ENCODE peak calls at places on chromosomes 16 and 17, in ten cellular contexts. G is adrenal gland; U is GM23248; V is neuronal stem cell; X is right lobe of liver; H is Panc1; D is aorta; Y is stomach; R is spleen; A is effector memory CD4-positive, alpha-beta T cell. W is an unnamed sample. For H3K9me3 and H3K27me3, the result is how much of the 10 kb centered on the place peaks cover.

GRCh38 chr16:86093801-86094750 is 195.1 kb downstream of the IRF8 start:
- DNase-seq in U (no peak), R (peak), Y (no peak), X (peak), A (no peak), H (no peak), V (no peak), D (no peak), G (peak), W (no peak)

GRCh38 chr17:51298508-51299371 is 38.4 kb downstream of the UTP18 start:
- DNase-seq in X (no peak), H (peak), G (no peak), R (no peak), Y (no peak), V (peak), D (no peak), A (no peak), U (peak), W (peak)

GRCh38 chr17:16484445-16485169 is 7.4 kb downstream of the LRRC75A start:
- DNase-seq in H (no peak), X (no peak), D (peak), G (peak), U (no peak), R (peak), A (no peak), Y (no peak), V (no peak), W (no peak)

GRCh38 chr17:8015236-8015956 is 13.0 kb downstream of the GUCY2D start:
- DNase-seq in U (no peak), R (peak), V (no peak), X (no peak), D (no peak), A (no peak), Y (no peak), G (no peak), H (no peak), W (no peak)

GRCh38 chr16:354971-355441 is 2.5 kb upstream of the AXIN1 start:
- DNase-seq in D (no peak), Y (no peak), V (no peak), X (no peak), U (no peak), A (peak), H (no peak), G (no peak), R (peak), W (no peak)

GRCh38 chr17:82603981-82604448 is 44.2 kb downstream of the WDR45B start:
- DNase-seq in X (peak), A (peak), R (no peak), V (no peak), G (peak), D (peak), Y (peak), H (no peak), U (no peak), W (no peak)

GRCh38 chr16:27461483-27462171 is 59.7 kb downstream of the IL21R start:
- DNase-seq in D (no peak), R (peak), A (no peak), Y (no peak), U (no peak), V (no peak), G (no peak), X (no peak), H (no peak), W (no peak)

GRCh38 chr17:73293480-73293911 is 18.3 kb downstream of the CDC42EP4 start:
- DNase-seq in X (peak), A (no peak), D (peak), U (peak), H (no peak), R (no peak), V (no peak), G (peak), Y (peak), W (peak)

GRCh38 chr17:73414171-73414955 is 102.6 kb upstream of the CDC42EP4 start:
- DNase-seq in H (no peak), V (no peak), R (peak), A (no peak), X (no peak), U (no peak), G (no peak), Y (no peak), D (peak), W (no peak)

GRCh38 chr17:68491381-68491849 is 20.8 kb upstream of the PRKAR1A start:
- DNase-seq in U (no peak), R (no peak), D (peak), V (no peak), Y (no peak), G (peak), A (no peak), H (no peak), X (no peak), W (no peak)

GRCh38 chr17:47872651-47873161 is 21.7 kb upstream of the SP6 start:
- DNase-seq in X (peak), G (no peak), R (peak), U (no peak), D (no peak), Y (no peak), V (no peak), H (no peak), A (no peak), W (peak)

GRCh38 chr17:55437165-55437605 is 15.6 kb upstream of the MMD start:
- DNase-seq in D (no peak), X (no peak), Y (no peak), R (no peak), A (no peak), V (no peak), G (peak), H (no peak), U (no peak), W (no peak)

GRCh38 chr16:50305441-50306061 is 39.2 kb downstream of the ADCY7 start:
- DNase-seq in X (no peak), H (no peak), V (no peak), D (peak), U (no peak), R (peak), Y (no peak), G (peak), A (no peak), W (no peak)

GRCh38 chr17:81513669-81514484 is 1.3 kb upstream of the ACTG1 start:
- DNase-seq in V (peak), D (peak), H (no peak), R (peak), U (peak), X (peak), A (peak), Y (peak), G (peak), W (peak)

GRCh38 chr17:81710514-81711308 is 1.4 kb upstream of the SLC25A10 start:
- DNase-seq in G (no peak), U (peak), X (no peak), D (no peak), A (no peak), R (peak), V (no peak), Y (no peak), H (no peak), W (no peak)

GRCh38 chr16:85152414-85153030 is 40.2 kb upstream of the CIBAR2 start:
- DNase-seq in V (no peak), X (no peak), D (no peak), A (no peak), G (no peak), R (no peak), Y (no peak), U (no peak), H (no peak), W (peak)

GRCh38 chr16:89993377-89993776 is 25.9 kb downstream of the DBNDD1 start:
- DNase-seq in H (no peak), G (no peak), R (no peak), X (no peak), U (no peak), D (no peak), Y (no peak), A (no peak), V (no peak), W (no peak)
- H3K9me3 ChIP-seq in H (under half), G (under half), R (under half), X (under half), U (under half), D (under half), Y (under half), A (under half), V (under half), W (under half)

GRCh38 chr17:61579961-61580360 is 11.1 kb downstream of the NACA2 start:
- DNase-seq in G (no peak), H (no peak), R (no peak), Y (no peak), A (no peak), D (no peak), U (peak), X (no peak), V (no peak), W (no peak)

GRCh38 chr17:61581611-61582349 is 9.2 kb downstream of the NACA2 start:
- DNase-seq in U (no peak), H (no peak), X (no peak), V (no peak), G (no peak), R (no peak), A (no peak), D (no peak), Y (no peak), W (peak)

GRCh38 chr17:61580502-61580901 is 10.5 kb downstream of the NACA2 start:
- DNase-seq in V (no peak), G (no peak), R (no peak), X (no peak), Y (no peak), U (no peak), D (no peak), H (no peak), A (no peak), W (no peak)

GRCh38 chr17:61578645-61579044 is 12.4 kb downstream of the NACA2 start:
- DNase-seq in G (no peak), R (no peak), V (no peak), X (no peak), D (no peak), Y (no peak), H (no peak), A (no peak), U (no peak), W (no peak)

GRCh38 chr17:61579382-61579781 is 11.6 kb downstream of the NACA2 start:
- DNase-seq in X (no peak), G (no peak), D (no peak), A (no peak), U (no peak), V (no peak), R (no peak), H (no peak), Y (no peak), W (no peak)
- H3K27me3 ChIP-seq in X (under half), G (under half), D (under half), A (under half), U (under half), V (under half), R (under half), H (under half), Y (under half), W (under half)

GRCh38 chr16:35234679-35235078 is 1775.3 kb downstream of the TP53TG3F start:
- DNase-seq in V (no peak), X (no peak), D (no peak), H (no peak), R (no peak), G (no peak), Y (no peak), U (no peak), A (no peak), W (no peak)
- H3K9me3 ChIP-seq in V (under half), X (under half), D (under half), H (under half), R (half or more), G (under half), Y (under half), U (under half), A (under half), W (under half)

GRCh38 chr16:82404586-82405315 is 222.0 kb upstream of the CDH13 start:
- DNase-seq in A (no peak), G (no peak), U (no peak), R (no peak), H (no peak), Y (no peak), X (no peak), D (no peak), V (no peak), W (no peak)
- H3K27me3 ChIP-seq in A (under half), G (under half), U (under half), R (under half), H (under half), Y (under half), X (under half), D (under half), V (under half), W (under half)

GRCh38 chr16:35743101-35743692 is 2283.8 kb downstream of the TP53TG3F start:
- DNase-seq in H (no peak), Y (no peak), D (no peak), V (no peak), U (no peak), A (no peak), R (no peak), X (no peak), G (no peak), W (no peak)

GRCh38 chr16:35745191-35745590 is 2285.8 kb downstream of the TP53TG3F start:
- DNase-seq in X (no peak), D (no peak), V (no peak), R (no peak), Y (no peak), H (no peak), G (no peak), U (no peak), A (no peak), W (no peak)

GRCh38 chr16:35744716-35745115 is 2285.3 kb downstream of the TP53TG3F start:
- DNase-seq in A (no peak), X (no peak), G (no peak), V (no peak), R (no peak), Y (no peak), D (no peak), H (no peak), U (no peak), W (no peak)

GRCh38 chr16:35745821-35746248 is 2286.4 kb downstream of the TP53TG3F start:
- DNase-seq in H (no peak), V (no peak), R (no peak), U (no peak), G (no peak), X (peak), A (no peak), Y (no peak), D (no peak), W (no peak)

DNA sequence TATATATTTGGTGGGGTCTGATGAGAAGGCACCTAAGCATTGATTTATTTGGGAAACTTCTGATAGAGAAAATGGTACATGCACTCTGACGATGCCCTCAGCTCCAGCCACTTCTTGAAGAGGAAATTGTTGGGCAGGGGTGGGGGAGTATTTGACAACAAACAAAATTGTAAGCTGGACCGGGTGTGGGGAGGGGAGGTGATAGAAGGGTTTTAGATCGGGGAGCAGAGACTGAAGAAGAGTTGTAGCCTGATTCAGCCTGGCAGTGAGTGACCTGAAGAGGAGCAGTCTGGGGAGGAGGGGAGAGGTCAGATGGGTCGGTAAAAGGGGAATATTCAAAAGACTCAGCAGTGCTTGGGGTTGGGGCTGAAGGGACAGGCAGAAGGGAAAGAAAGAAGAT is 2284.7 kb downstream of the TP53TG3F start:
- DNase-seq in Y (no peak), H (no peak), U (no peak), D (no peak), V (no peak), A (no peak), R (no peak), X (no peak), G (no peak), W (no peak)
- H3K9me3 ChIP-seq in Y (under half), H (under half), U (under half), D (under half), V (under half), A (under half), R (half or more), X (under half), G (under half), W (under half)

GRCh38 chr16:20761175-20761574 is 2.6 kb upstream of the ACSM3 start:
- DNase-seq in X (no peak), G (no peak), A (no peak), H (no peak), U (no peak), D (no peak), V (no peak), Y (no peak), R (no peak), W (no peak)

GRCh38 chr16:20755238-20755637 is 8.6 kb upstream of the ACSM3 start:
- DNase-seq in Y (no peak), D (no peak), G (no peak), R (no peak), A (no peak), V (no peak), H (no peak), U (no peak), X (no peak), W (no peak)

GRCh38 chr16:20763461-20764232 is at the start of gene ACSM3:
- DNase-seq in D (peak), A (peak), V (peak), U (peak), X (peak), H (no peak), R (peak), Y (peak), G (peak), W (peak)

GRCh38 chr16:20762404-20763123 is 1.2 kb upstream of the ACSM3 start:
- DNase-seq in H (no peak), G (no peak), U (no peak), R (no peak), V (no peak), X (no peak), A (no peak), D (no peak), Y (no peak), W (no peak)

DNA sequence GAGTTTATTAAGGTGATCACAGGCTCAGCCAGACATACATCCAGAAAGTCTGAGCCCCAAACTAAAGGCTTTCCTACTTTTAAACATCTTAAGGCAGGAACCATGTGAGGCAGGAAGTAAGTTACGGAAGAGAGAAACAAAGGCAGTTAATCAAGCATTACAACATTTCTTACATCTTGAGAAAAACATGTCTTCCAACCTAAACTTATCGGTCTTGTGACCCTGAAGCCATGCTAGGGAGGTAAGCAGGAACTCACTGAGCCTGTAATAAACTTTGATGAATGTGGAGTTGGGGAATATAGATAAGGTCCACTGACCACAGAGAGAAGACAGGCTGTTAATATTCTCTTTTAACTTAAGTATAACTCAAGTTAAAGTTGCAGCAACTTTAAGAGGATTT is 3.5 kb upstream of the ACSM3 start:
- DNase-seq in A (no peak), V (no peak), X (no peak), U (no peak), H (no peak), Y (no peak), G (no peak), R (no peak), D (no peak), W (no peak)
- H3K27me3 ChIP-seq in A (under half), V (under half), X (under half), U (under half), H (under half), Y (under half), G (under half), R (under half), D (under half), W (under half)

DNA sequence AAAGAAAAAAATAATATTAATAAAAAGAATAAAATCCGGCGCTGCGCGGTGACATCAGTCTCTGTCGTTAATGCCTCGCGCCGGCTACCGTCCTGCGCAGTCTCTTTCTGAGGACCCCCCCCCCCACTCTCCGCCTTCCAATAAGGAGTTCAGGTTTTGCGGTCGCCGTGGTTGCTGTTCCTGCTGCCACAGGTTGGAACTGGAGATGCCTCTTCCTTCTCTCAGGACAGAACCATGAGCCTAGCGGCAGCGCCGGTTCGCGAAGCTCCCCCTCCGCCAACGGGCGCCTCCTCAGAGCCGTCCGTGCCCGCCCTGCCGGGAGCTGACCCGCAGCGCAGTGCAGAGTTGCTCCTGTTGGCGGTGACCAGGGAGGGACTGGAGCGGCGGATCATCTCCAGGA is 2093.4 kb downstream of the TP53TG3F start:
- DNase-seq in X (no peak), H (no peak), D (no peak), G (no peak), Y (no peak), U (no peak), A (no peak), R (no peak), V (no peak), W (no peak)
- H3K9me3 ChIP-seq in X (under half), H (under half), D (under half), G (under half), Y (under half), U (under half), A (under half), R (under half), V (under half), W (under half)

GRCh38 chr17:45792437-45792836 is 8.3 kb downstream of the CRHR1 start:
- DNase-seq in D (no peak), U (no peak), G (no peak), A (no peak), R (no peak), Y (no peak), X (no peak), H (no peak), V (no peak), W (no peak)
- H3K27me3 ChIP-seq in D (under half), U (under half), G (under half), A (under half), R (half or more), Y (half or more), X (under half), H (under half), V (half or more), W (under half)

W was measured in mammary epithelial cell.